ENCODE peak calls at places on chromosomes 3 and 15, in six cellular contexts. A is GM23248, W is tibial artery, I is OCI-LY7, U is adrenal gland, G is prostate gland. N is an unnamed sample.

GRCh38 chr15:40379374-40379773 is 3.1 kb upstream of the KNSTRN start:
- DNase-seq in G (no peak), A (no peak), W (no peak), U (no peak), I (no peak), N (no peak)

GRCh38 chr3:27521179-27521871 is 37.1 kb upstream of the SLC4A7 start:
- DNase-seq in U (peak; percentile 79), W (no peak), A (peak; percentile 93), G (no peak), I (no peak), N (no peak)

GRCh38 chr15:35548435-35548834 is 2.5 kb upstream of the DPH6 start:
- DNase-seq in G (no peak), I (no peak), W (no peak), U (no peak), A (no peak), N (no peak)

GRCh38 chr3:150871192-150871591 is 34.0 kb downstream of the MINDY4B start:
- DNase-seq in G (no peak), W (no peak), I (no peak), U (no peak), A (peak; percentile 40), N (no peak)

GRCh38 chr15:64235552-64235951 is 72.7 kb upstream of the PPIB start:
- DNase-seq in I (no peak), A (no peak), G (no peak), W (no peak), U (no peak), N (no peak)

GRCh38 chr3:184647405-184647936 is 64.4 kb downstream of the MAGEF1 start:
- DNase-seq in A (no peak), U (no peak), G (no peak), I (no peak), W (no peak), N (no peak)

GRCh38 chr3:11844891-11845290 is 1.8 kb downstream of the TAMM41 start:
- DNase-seq in A (peak; percentile 12), W (no peak), G (no peak), I (no peak), U (no peak), N (no peak)

GRCh38 chr3:170606675-170607074 is 20.8 kb upstream of the SLC7A14 start:
- DNase-seq in G (no peak), U (no peak), A (no peak), I (no peak), W (no peak), N (no peak)

GRCh38 chr3:197793246-197793645 is 2.2 kb downstream of the LRCH3 start:
- DNase-seq in W (no peak), G (no peak), A (peak; percentile 68), I (no peak), U (no peak), N (no peak)

GRCh38 chr3:124887177-124887995 is at the start of gene ITGB5:
- DNase-seq in A (peak; percentile 91), W (peak; percentile 95), G (peak; percentile 82), I (no peak), U (peak; percentile 83), N (peak; percentile 89)

GRCh38 chr15:89429023-89429422 is 67.4 kb downstream of the RHCG start:
- DNase-seq in U (no peak), I (no peak), A (peak; percentile 47), W (no peak), G (no peak), N (no peak)

GRCh38 chr3:54830658-54831057 is 97.2 kb downstream of the LRTM1 start:
- DNase-seq in A (peak; percentile 14), I (peak; percentile 41), W (no peak), G (no peak), U (no peak), N (no peak)

GRCh38 chr3:177463863-177464262 is 266.6 kb upstream of the TBL1XR1 start:
- DNase-seq in A (peak; percentile 78), I (no peak), G (no peak), U (no peak), W (no peak), N (no peak)

GRCh38 chr3:76949462-76949861 is 90.4 kb upstream of the ROBO2 start:
- DNase-seq in I (no peak), W (no peak), G (no peak), U (no peak), A (no peak), N (no peak)

GRCh38 chr15:44788748-44789147 is 52.4 kb downstream of the TRIM69 start:
- DNase-seq in U (no peak), G (no peak), W (no peak), I (no peak), A (peak; percentile 8), N (no peak)

GRCh38 chr3:99896482-99896881 is 78.8 kb downstream of the CMSS1 start:
- DNase-seq in W (no peak), G (no peak), I (no peak), U (no peak), A (peak; percentile 44), N (no peak)

GRCh38 chr3:58490860-58491501 is 915 bp upstream of the KCTD6 start:
- DNase-seq in W (peak; percentile 71), G (no peak), U (peak; percentile 4), I (no peak), A (no peak), N (peak; percentile 29)

GRCh38 chr3:53705774-53706173 is 140.4 kb downstream of the CHDH start:
- DNase-seq in U (no peak), W (no peak), G (no peak), A (no peak), I (no peak), N (peak; percentile 72)

GRCh38 chr3:121821421-121822199 is 13.2 kb downstream of the IQCB1 start:
- DNase-seq in W (no peak), I (no peak), A (no peak), U (no peak), G (no peak), N (no peak)

GRCh38 chr15:92981333-92981732 is 81.2 kb downstream of the CHD2 start:
- DNase-seq in I (no peak), W (no peak), U (no peak), G (no peak), A (no peak), N (no peak)

GRCh38 chr3:191282262-191283215 is 46.7 kb upstream of the CCDC50 start:
- DNase-seq in I (no peak), U (no peak), A (peak; percentile 39), G (no peak), W (no peak), N (no peak)

GRCh38 chr3:148459931-148460513 is 237.7 kb upstream of the AGTR1 start:
- DNase-seq in A (peak; percentile 47), G (no peak), U (no peak), I (peak; percentile 19), W (no peak), N (no peak)

DNA sequence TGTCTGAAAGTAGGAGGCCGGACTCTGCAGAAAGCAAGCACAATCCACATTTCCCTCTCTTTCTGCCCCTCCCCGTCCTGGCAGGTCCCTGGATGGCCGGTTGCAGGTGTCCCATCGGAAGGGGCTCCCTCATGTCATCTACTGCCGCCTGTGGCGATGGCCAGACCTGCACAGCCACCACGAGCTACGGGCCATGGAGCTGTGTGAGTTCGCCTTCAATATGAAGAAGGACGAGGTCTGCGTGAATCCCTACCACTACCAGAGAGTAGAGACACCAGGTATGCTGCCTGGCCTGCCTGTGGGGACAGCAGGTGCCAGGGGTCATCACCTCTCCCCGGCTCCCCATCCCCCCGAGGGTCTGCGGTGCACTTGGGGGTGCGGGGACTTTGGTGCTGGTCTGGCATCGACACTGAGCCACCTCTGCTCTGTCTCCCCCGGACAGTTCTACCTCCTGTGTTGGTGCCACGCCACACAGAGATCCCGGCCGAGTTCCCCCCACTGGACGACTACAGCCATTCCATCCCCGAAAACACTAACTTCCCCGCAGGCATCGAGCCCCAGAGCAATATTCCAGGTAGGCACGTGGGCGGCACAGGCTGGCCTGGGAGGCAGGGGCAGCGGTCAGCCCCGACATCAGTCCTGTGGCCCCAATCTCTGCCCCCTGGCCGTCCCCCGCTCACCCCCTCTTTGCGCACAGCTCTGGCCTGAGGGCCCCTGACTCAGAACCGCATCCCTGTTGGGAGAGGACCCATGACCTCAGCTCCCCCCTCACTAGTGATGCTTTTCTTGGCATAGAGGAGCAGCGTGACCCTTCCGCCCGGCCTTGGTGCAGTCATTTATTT is 89.4 kb downstream of the AAGAB start:
- DNase-seq in A (no peak), I (no peak), W (peak; percentile 84), U (no peak), G (no peak), N (peak; percentile 59)
- H3K4me1 ChIP-seq in A (no peaks in the 10 kb centered on the region), I (no peaks in the 10 kb centered on the region), W (peaks cover 41% of the 10 kb centered on the region), U (no peaks in the 10 kb centered on the region), G (no peaks in the 10 kb centered on the region), N (peaks cover 41% of the 10 kb centered on the region)

GRCh38 chr3:187762792-187763191 is 17.5 kb upstream of the BCL6 start:
- DNase-seq in U (no peak), A (no peak), I (no peak), G (no peak), W (no peak), N (no peak)

GRCh38 chr3:187763850-187764648 is 18.8 kb upstream of the BCL6 start:
- DNase-seq in G (peak; percentile 22), W (no peak), A (peak; percentile 25), U (no peak), I (no peak), N (no peak)

GRCh38 chr3:187753516-187753915 is 8.2 kb upstream of the BCL6 start:
- DNase-seq in G (no peak), W (no peak), U (no peak), A (no peak), I (no peak), N (no peak)

GRCh38 chr3:187759601-187760000 is 14.3 kb upstream of the BCL6 start:
- DNase-seq in A (no peak), I (no peak), G (no peak), U (no peak), W (no peak), N (no peak)

DNA sequence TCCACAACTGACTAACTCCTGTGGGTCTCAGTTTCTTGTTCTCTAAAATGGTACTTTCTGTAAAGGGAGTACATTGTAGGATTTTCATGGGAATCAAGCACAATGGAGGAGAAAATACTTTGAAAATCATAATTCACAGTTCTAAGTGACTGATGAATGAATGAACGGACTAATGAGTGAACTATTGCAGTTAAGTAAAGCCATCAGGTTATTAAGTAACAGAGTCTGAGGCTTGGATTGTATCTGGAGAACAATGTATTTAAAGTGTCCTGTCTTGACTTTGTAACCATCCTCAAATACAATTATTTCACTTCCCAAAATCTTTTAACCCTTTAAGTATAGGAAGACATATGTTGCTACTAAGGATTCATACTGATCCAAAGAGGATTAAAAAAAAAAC is 13.1 kb upstream of the BCL6 start:
- DNase-seq in W (no peak), G (no peak), U (no peak), A (no peak), I (no peak), N (no peak)
- H3K4me1 ChIP-seq in W (no peaks in the 10 kb centered on the region), G (no peaks in the 10 kb centered on the region), U (no peaks in the 10 kb centered on the region), A (no peaks in the 10 kb centered on the region), I (no peaks in the 10 kb centered on the region), N (no peaks in the 10 kb centered on the region)

DNA sequence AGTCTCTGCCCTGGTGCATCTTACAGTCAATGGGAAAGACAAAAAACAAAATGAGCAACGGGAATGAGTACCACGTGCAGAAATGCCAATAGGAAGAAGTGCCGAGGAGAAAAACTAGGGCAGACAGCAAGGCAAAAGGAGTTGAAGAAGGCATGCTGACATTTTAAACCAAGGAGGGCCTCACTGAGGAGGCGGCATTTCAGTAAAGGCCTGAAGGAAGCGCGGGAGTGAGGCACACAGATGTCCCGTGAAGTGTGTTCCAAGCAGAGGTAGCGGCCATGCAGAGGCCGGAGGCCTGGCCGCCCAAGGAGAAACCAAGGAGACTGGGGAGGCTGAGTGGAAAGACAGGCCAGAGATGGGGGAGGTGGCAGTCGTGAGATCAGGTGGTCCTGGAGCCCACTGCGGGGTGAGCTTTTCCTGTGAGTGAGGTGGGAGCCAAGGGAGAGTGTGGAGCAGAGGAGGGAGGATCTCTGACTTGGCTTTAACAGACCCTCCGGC is 34.8 kb downstream of the DNAJB8 start:
- DNase-seq in U (no peak), G (no peak), A (no peak), I (no peak), W (no peak), N (no peak)
- H3K4me1 ChIP-seq in U (peaks cover 4% of the 10 kb centered on the region), G (peaks cover 4% of the 10 kb centered on the region), A (no peaks in the 10 kb centered on the region), I (no peaks in the 10 kb centered on the region), W (peaks cover 12% of the 10 kb centered on the region), N (peaks cover 11% of the 10 kb centered on the region)

GRCh38 chr15:53759333-53759975 is at the start of gene WDR72:
- DNase-seq in W (no peak), G (no peak), A (no peak), U (no peak), I (no peak), N (peak; percentile 81)
- H3K4me1 ChIP-seq in W (peaks cover 4% of the 10 kb centered on the region), G (no peaks in the 10 kb centered on the region), A (no peaks in the 10 kb centered on the region), U (no peaks in the 10 kb centered on the region), I (no peaks in the 10 kb centered on the region), N (peaks cover 11% of the 10 kb centered on the region)

N was measured in thyroid gland.